ENCODE peak calls at places on chromosome 16, in ten cellular contexts. F, V, J, R, A, I, X, E, M and W are unnamed samples.

GRCh38 chr16:73166972-73167550 is 119.1 kb upstream of the ZFHX3 start:
- DNase-seq in F (no peak), V (no peak), I (no peak), A (no peak), X (no peak), M (no peak), R (no peak), J (no peak), E (no peak), W (no peak)

GRCh38 chr16:913817-914440 is 56.9 kb downstream of the LMF1 start:
- DNase-seq in M (no peak), I (no peak), X (no peak), F (no peak), J (no peak), E (no peak), V (no peak), R (no peak), A (no peak), W (no peak)

GRCh38 chr16:30876867-30877266 is 17.0 kb downstream of the BCL7C start:
- DNase-seq in I (no peak), R (no peak), X (no peak), F (no peak), M (no peak), E (no peak), J (no peak), A (no peak), V (peak; percentile 35), W (no peak)

GRCh38 chr16:19960183-19960582 is 75.5 kb upstream of the GPRC5B start:
- DNase-seq in V (no peak), F (no peak), R (no peak), I (no peak), M (no peak), E (no peak), X (no peak), A (no peak), J (no peak), W (no peak)

GRCh38 chr16:58638148-58639036 is 8.8 kb upstream of the CNOT1 start:
- DNase-seq in M (peak; percentile 41), X (peak; percentile 94), F (no peak), R (no peak), I (no peak), E (no peak), J (no peak), A (no peak), V (no peak), W (peak; percentile 89)

GRCh38 chr16:12499032-12499735 is 304.5 kb downstream of the CPPED1 start:
- DNase-seq in J (no peak), F (no peak), A (no peak), E (no peak), V (no peak), M (no peak), R (no peak), X (no peak), I (no peak), W (no peak)

GRCh38 chr16:15777533-15778203 is 79.2 kb downstream of the MYH11 start:
- DNase-seq in I (no peak), M (no peak), J (no peak), R (no peak), V (peak; percentile 68), A (no peak), X (peak; percentile 86), E (no peak), F (no peak), W (peak; percentile 68)

GRCh38 chr16:10808850-10809249 is 9.7 kb downstream of the TVP23A start:
- DNase-seq in A (no peak), R (no peak), F (no peak), M (no peak), X (no peak), I (no peak), E (no peak), J (no peak), V (no peak), W (no peak)

GRCh38 chr16:28977703-28978641 is 3.4 kb downstream of the SPNS1 start:
- DNase-seq in M (no peak), E (no peak), F (no peak), X (no peak), A (no peak), I (no peak), V (peak; percentile 18), J (no peak), R (no peak), W (peak; percentile 14)